ENCODE peak calls at places on chromosome 9, in seven cellular contexts. L is coronary artery, B is fibroblast of the aortic adventitia, G is GM23338, K is astrocyte, V is lower leg skin, A is stomach. C is an unnamed sample.

GRCh38 chr9:107487521-107488399 is 1.8 kb downstream of the KLF4 start:
- DNase-seq in L (peak), B (peak), G (peak), K (peak), V (peak), A (peak), C (peak)

GRCh38 chr9:88641471-88642240 is 106.7 kb downstream of the NXNL2 start:
- DNase-seq in L (no peak), B (no peak), G (no peak), K (peak), V (no peak), A (no peak), C (no peak)

GRCh38 chr9:81849631-81850259 is 78.5 kb upstream of the SPATA31D4 start:
- DNase-seq in L (no peak), B (no peak), G (peak), K (peak), V (no peak), A (no peak), C (no peak)

GRCh38 chr9:3473402-3473801 is 52.4 kb downstream of the RFX3 start:
- DNase-seq in L (no peak), B (no peak), G (no peak), K (no peak), V (no peak), A (no peak), C (no peak)

GRCh38 chr9:129341197-129341990 is 163.3 kb upstream of the IER5L start:
- DNase-seq in L (no peak), B (no peak), G (no peak), K (no peak), V (no peak), A (no peak), C (no peak)

GRCh38 chr9:130936285-130937117 is 2.5 kb downstream of the FIBCD1 start:
- DNase-seq in L (peak), B (peak), G (peak), K (peak), V (no peak), A (no peak), C (no peak)

GRCh38 chr9:98086461-98086860 is 29.9 kb downstream of the NANS start:
- DNase-seq in L (no peak), B (no peak), G (no peak), K (no peak), V (peak), A (no peak), C (no peak)

GRCh38 chr9:98523231-98523901 is 185.4 kb downstream of the GABBR2 start:
- DNase-seq in L (no peak), B (peak), G (peak), K (no peak), V (no peak), A (no peak), C (no peak)

GRCh38 chr9:684055-684949 is 157.2 kb upstream of the DMRT1 start:
- DNase-seq in L (no peak), B (peak), G (peak), K (peak), V (no peak), A (no peak), C (no peak)

GRCh38 chr9:74497750-74498615 is 848 bp downstream of the RORB start:
- DNase-seq in L (no peak), B (peak), G (peak), K (peak), V (peak), A (no peak), C (peak)

GRCh38 chr9:93022066-93022465 is 36.4 kb upstream of the SUSD3 start:
- DNase-seq in L (no peak), B (no peak), G (no peak), K (no peak), V (no peak), A (no peak), C (no peak)

GRCh38 chr9:33187519-33188218 is 20.5 kb upstream of the B4GALT1 start:
- DNase-seq in L (no peak), B (peak), G (no peak), K (peak), V (no peak), A (no peak), C (no peak)

GRCh38 chr9:107675476-107676264 is 186.1 kb upstream of the KLF4 start:
- DNase-seq in L (no peak), B (no peak), G (no peak), K (no peak), V (no peak), A (no peak), C (no peak)

GRCh38 chr9:93081931-93082330 is 14.1 kb upstream of the CARD19 start:
- DNase-seq in L (no peak), B (no peak), G (no peak), K (peak), V (no peak), A (no peak), C (no peak)

GRCh38 chr9:69324549-69325401 is at the start of gene ENTREP1:
- DNase-seq in L (no peak), B (peak), G (peak), K (peak), V (peak), A (peak), C (no peak)

GRCh38 chr9:23669776-23670175 is 156.3 kb downstream of the ELAVL2 start:
- DNase-seq in L (no peak), B (no peak), G (no peak), K (no peak), V (no peak), A (no peak), C (no peak)

GRCh38 chr9:137956688-137957385 is 79.3 kb downstream of the CACNA1B start:
- DNase-seq in L (no peak), B (no peak), G (no peak), K (no peak), V (no peak), A (no peak), C (no peak)

GRCh38 chr9:109192732-109193361 is 25.8 kb upstream of the FRRS1L start:
- DNase-seq in L (no peak), B (no peak), G (peak), K (no peak), V (peak), A (peak), C (no peak)

GRCh38 chr9:115374724-115375268 is 256.8 kb upstream of the TNC start:
- DNase-seq in L (no peak), B (no peak), G (no peak), K (no peak), V (no peak), A (no peak), C (no peak)

GRCh38 chr9:97670586-97670985 is 26.6 kb downstream of the XPA start:
- DNase-seq in L (no peak), B (no peak), G (no peak), K (no peak), V (no peak), A (no peak), C (no peak)

GRCh38 chr9:33044162-33044673 is 19.1 kb downstream of the DNAJA1 start:
- DNase-seq in L (peak), B (peak), G (peak), K (peak), V (peak), A (peak), C (peak)

GRCh38 chr9:98899399-98900056 is 44.2 kb upstream of the COL15A1 start:
- DNase-seq in L (no peak), B (peak), G (no peak), K (peak), V (peak), A (no peak), C (no peak)

GRCh38 chr9:107243757-107244156 is 39.3 kb upstream of the RAD23B start:
- DNase-seq in L (no peak), B (peak), G (no peak), K (peak), V (no peak), A (peak), C (no peak)

GRCh38 chr9:109517798-109518435 is 19.8 kb upstream of the PTPN3 start:
- DNase-seq in L (no peak), B (no peak), G (no peak), K (no peak), V (no peak), A (peak), C (no peak)

GRCh38 chr9:82882744-82883143 is 180.2 kb downstream of the RASEF start:
- DNase-seq in L (no peak), B (peak), G (peak), K (peak), V (no peak), A (no peak), C (no peak)

GRCh38 chr9:109289931-109290330 is 30.9 kb downstream of the EPB41L4B start:
- DNase-seq in L (no peak), B (no peak), G (no peak), K (no peak), V (no peak), A (no peak), C (no peak)

GRCh38 chr9:134422301-134422700 is 96.0 kb downstream of the RXRA start:
- DNase-seq in L (no peak), B (no peak), G (peak), K (no peak), V (peak), A (peak), C (no peak)

DNA sequence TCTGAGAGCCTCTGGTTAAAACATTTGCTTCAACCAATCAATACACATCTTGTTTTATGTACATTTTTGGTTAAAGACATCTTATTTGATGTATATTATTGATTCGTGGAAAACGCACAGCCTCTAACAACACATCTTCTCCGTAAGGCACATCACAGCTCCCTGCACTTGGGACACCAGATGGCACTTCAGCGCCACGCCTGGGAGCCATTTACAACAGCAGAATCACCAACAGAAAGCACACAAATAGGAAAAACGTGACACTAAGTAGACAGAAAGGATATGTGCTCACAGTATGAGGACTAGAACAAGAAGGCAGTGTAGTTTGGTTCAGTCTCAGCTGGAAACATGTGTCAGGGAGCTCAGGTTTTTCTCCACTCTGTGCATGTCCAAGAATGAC is 199.7 kb downstream of the ROR2 start:
- DNase-seq in L (no peak), B (no peak), G (no peak), K (no peak), V (no peak), A (no peak), C (no peak)
- TF ChIP-seq CTCF in L (no peak), B (no peak), G (peak), K (no peak), V (no peak), A (no peak), C (no peak)

GRCh38 chr9:113645224-113645971 is 181.9 kb downstream of the RGS3 start:
- DNase-seq in L (peak), B (no peak), G (peak), K (no peak), V (peak), A (no peak), C (no peak)

GRCh38 chr9:113645972-113646241 is 182.4 kb downstream of the RGS3 start:
- DNase-seq in L (peak), B (no peak), G (no peak), K (no peak), V (peak), A (no peak), C (no peak)

GRCh38 chr9:113646491-113646890 is 183.0 kb downstream of the RGS3 start:
- DNase-seq in L (no peak), B (no peak), G (no peak), K (no peak), V (peak), A (no peak), C (no peak)

GRCh38 chr9:113646946-113647914 is 183.7 kb downstream of the RGS3 start:
- DNase-seq in L (no peak), B (no peak), G (no peak), K (no peak), V (peak), A (no peak), C (no peak)

GRCh38 chr9:113644321-113644720 is 180.8 kb downstream of the RGS3 start:
- DNase-seq in L (no peak), B (no peak), G (no peak), K (no peak), V (peak), A (no peak), C (no peak)
- TF ChIP-seq CTCF in L (no peak), B (no peak), G (no peak), K (no peak), V (no peak), A (no peak), C (no peak)

GRCh38 chr9:17813798-17814197 is 234.9 kb downstream of the SH3GL2 start:
- DNase-seq in L (no peak), B (no peak), G (peak), K (no peak), V (no peak), A (no peak), C (no peak)
- TF ChIP-seq CTCF in L (no peak), B (no peak), G (no peak), K (no peak), V (no peak), A (no peak), C (no peak)

GRCh38 chr9:125429476-125430160 is 168.0 kb downstream of the GAPVD1 start:
- DNase-seq in L (no peak), B (no peak), G (no peak), K (no peak), V (no peak), A (no peak), C (no peak)

GRCh38 chr9:125431741-125432271 is 170.2 kb downstream of the GAPVD1 start:
- DNase-seq in L (no peak), B (no peak), G (no peak), K (no peak), V (peak), A (no peak), C (peak)

GRCh38 chr9:125430611-125431305 is 169.1 kb downstream of the GAPVD1 start:
- DNase-seq in L (no peak), B (no peak), G (no peak), K (no peak), V (no peak), A (no peak), C (no peak)

GRCh38 chr9:125428515-125429467 is 167.2 kb downstream of the GAPVD1 start:
- DNase-seq in L (no peak), B (no peak), G (no peak), K (no peak), V (no peak), A (no peak), C (no peak)

DNA sequence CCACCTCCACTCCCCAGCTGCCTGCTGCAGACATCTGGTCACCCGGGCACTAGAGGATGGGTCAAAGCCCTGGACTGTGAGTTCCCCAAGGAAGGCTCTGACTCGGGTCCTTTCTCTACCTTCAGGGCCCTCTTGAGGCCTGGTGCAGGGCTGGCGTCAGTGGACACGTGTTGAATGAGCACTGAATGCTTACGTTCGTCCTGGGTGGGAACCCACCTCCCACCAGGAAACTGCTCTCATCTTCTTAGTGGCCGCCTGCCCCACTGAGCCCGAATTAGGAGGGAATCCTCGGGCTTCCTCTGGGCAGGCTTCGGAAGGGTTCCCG is 168.5 kb downstream of the GAPVD1 start:
- DNase-seq in L (no peak), B (no peak), G (no peak), K (no peak), V (no peak), A (no peak), C (no peak)
- TF ChIP-seq CTCF in L (no peak), B (no peak), G (no peak), K (no peak), V (no peak), A (no peak), C (no peak)

DNA sequence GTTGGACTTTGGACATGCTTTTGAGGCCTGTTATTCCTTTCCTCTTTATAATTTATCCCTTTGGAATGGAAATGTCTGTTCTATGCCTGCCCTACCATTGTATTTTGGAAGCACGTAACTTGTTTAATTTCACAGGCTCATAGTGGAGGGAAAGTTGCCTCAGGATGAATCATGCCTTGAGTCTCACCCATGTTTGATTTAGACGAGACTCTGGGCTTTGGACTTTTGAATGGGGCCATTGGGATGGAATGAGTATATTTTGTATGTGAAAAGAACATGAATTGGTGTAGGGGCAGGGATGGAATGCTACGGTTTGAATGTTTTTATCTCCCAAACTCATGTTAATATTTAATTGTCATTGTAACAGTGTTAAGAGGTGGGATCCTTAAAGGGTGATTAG is 10.3 kb downstream of the FBXW5 start:
- DNase-seq in L (no peak), B (no peak), G (no peak), K (no peak), V (no peak), A (no peak), C (no peak)
- TF ChIP-seq CTCF in L (no peak), B (no peak), G (no peak), K (no peak), V (no peak), A (no peak), C (no peak)

C was measured in activated B cell treated with CpG ODN at 0.5 μM for 24 hours.